ENCODE peak calls at places on chromosomes 7 and 10, in five cellular contexts. J is spleen, Y is heart left ventricle, F is ovary, E is Peyer's patch. N is an unnamed sample.

GRCh38 chr10:45353176-45353575 is 20.8 kb upstream of the ALOX5 start:
- DNase-seq in J (no peak), Y (no peak), F (no peak), E (no peak), N (no peak)

GRCh38 chr7:29453022-29453421 is 110.6 kb upstream of the PRR15 start:
- DNase-seq in J (no peak), Y (no peak), F (no peak), E (no peak), N (peak)

GRCh38 chr7:5417106-5418071 is 6.2 kb downstream of the TNRC18 start:
- DNase-seq in J (no peak), Y (no peak), F (no peak), E (no peak), N (no peak)

GRCh38 chr10:79055100-79055782 is 13.5 kb upstream of the ZMIZ1 start:
- DNase-seq in J (peak), Y (no peak), F (peak), E (peak), N (no peak)

GRCh38 chr10:129655007-129655678 is 188.1 kb downstream of the MGMT start:
- DNase-seq in J (no peak), Y (no peak), F (no peak), E (no peak), N (no peak)

GRCh38 chr10:25682203-25682950 is 251.7 kb upstream of the MYO3A start:
- DNase-seq in J (no peak), Y (peak), F (no peak), E (no peak), N (peak)

GRCh38 chr7:100588438-100588837 is 2.3 kb downstream of the FBXO24 start:
- DNase-seq in J (peak), Y (no peak), F (no peak), E (no peak), N (no peak)

GRCh38 chr10:123445336-123445735 is 220.8 kb upstream of the GPR26 start:
- DNase-seq in J (peak), Y (no peak), F (no peak), E (no peak), N (no peak)

GRCh38 chr7:146004805-146005204 is 111.8 kb upstream of the CNTNAP2 start:
- DNase-seq in J (no peak), Y (no peak), F (no peak), E (no peak), N (no peak)

GRCh38 chr10:99519690-99520039 is 13.1 kb upstream of the NKX2-3 start:
- DNase-seq in J (no peak), Y (no peak), F (no peak), E (no peak), N (no peak)

GRCh38 chr10:75597691-75598455 is 166.4 kb downstream of the LRMDA start:
- DNase-seq in J (no peak), Y (no peak), F (no peak), E (no peak), N (no peak)

GRCh38 chr10:131979821-131980270 is 1.9 kb downstream of the BNIP3 start:
- DNase-seq in J (peak), Y (peak), F (peak), E (no peak), N (peak)

GRCh38 chr10:11881477-11882417 is 58.6 kb downstream of the PROSER2 start:
- DNase-seq in J (no peak), Y (no peak), F (no peak), E (peak), N (no peak)

GRCh38 chr7:28389504-28390385 is 22.6 kb upstream of the CREB5 start:
- DNase-seq in J (no peak), Y (no peak), F (no peak), E (no peak), N (no peak)

GRCh38 chr7:10122573-10123100 is 851.0 kb upstream of the PHF14 start:
- DNase-seq in J (no peak), Y (no peak), F (no peak), E (no peak), N (no peak)

GRCh38 chr10:67668448-67668847 is 27.5 kb downstream of the CTNNA3 start:
- DNase-seq in J (no peak), Y (no peak), F (no peak), E (no peak), N (no peak)

GRCh38 chr10:122163182-122164027 is 107.7 kb upstream of the BTBD16 start:
- DNase-seq in J (peak), Y (no peak), F (peak), E (no peak), N (peak)

GRCh38 chr7:83038787-83039186 is 123.9 kb downstream of the PCLO start:
- DNase-seq in J (no peak), Y (no peak), F (no peak), E (no peak), N (no peak)

GRCh38 chr7:22782616-22783232 is 39.9 kb downstream of the TOMM7 start:
- DNase-seq in J (peak), Y (peak), F (no peak), E (peak), N (peak)

GRCh38 chr10:94219829-94220228 is 142.9 kb downstream of the NOC3L start:
- DNase-seq in J (no peak), Y (no peak), F (no peak), E (no peak), N (no peak)

GRCh38 chr7:139118803-139119485 is 9.4 kb upstream of the ZC3HAV1 start:
- DNase-seq in J (peak), Y (no peak), F (no peak), E (peak), N (no peak)

GRCh38 chr7:149196705-149197171 is 1.4 kb downstream of the ZNF282 start:
- DNase-seq in J (peak), Y (no peak), F (no peak), E (no peak), N (no peak)

DNA sequence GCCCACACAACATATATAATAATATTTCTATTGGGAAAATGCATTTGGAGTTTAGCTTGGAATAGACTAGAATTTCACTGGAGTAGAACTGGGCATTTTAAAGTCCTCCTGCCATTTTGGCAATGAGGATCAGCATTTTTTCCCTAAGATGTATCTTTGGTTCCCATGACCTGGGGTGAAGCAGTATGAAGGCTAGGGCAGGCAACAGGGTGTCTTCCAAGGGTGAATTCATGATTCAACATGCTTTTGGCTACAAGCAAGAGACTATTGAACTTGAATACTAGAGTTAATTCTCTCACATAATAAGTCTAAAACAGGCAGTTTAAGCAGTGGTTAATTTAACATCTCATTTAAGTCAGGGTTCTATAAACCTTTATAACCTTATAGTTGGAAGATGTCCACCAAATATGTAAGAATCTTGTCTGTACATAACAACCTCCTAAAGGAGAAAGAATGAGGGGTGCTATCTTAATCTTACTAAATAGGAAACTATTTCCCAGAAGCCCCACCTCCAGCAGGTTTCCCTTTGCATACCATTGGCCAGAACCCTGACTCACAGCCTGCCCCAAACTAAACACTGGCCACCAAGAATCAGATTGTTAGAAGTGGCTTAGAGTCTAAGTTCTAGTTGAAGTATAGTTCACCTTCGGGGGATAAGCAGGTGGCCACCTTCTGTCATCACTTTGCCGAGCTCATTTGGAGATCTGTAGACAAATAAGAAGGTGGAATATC is 96.0 kb upstream of the PRPS1L1 start:
- DNase-seq in J (no peak), Y (no peak), F (no peak), E (no peak), N (no peak)
- TF ChIP-seq POLR2A in J (no peak), Y (no peak), F (no peak), E (no peak), N (no peak)

GRCh38 chr7:134758981-134759380 is 20.5 kb upstream of the CALD1 start:
- DNase-seq in J (no peak), Y (no peak), F (no peak), E (no peak), N (no peak)
- TF ChIP-seq POLR2A in J (no peak), Y (no peak), F (no peak), E (no peak), N (no peak)

DNA sequence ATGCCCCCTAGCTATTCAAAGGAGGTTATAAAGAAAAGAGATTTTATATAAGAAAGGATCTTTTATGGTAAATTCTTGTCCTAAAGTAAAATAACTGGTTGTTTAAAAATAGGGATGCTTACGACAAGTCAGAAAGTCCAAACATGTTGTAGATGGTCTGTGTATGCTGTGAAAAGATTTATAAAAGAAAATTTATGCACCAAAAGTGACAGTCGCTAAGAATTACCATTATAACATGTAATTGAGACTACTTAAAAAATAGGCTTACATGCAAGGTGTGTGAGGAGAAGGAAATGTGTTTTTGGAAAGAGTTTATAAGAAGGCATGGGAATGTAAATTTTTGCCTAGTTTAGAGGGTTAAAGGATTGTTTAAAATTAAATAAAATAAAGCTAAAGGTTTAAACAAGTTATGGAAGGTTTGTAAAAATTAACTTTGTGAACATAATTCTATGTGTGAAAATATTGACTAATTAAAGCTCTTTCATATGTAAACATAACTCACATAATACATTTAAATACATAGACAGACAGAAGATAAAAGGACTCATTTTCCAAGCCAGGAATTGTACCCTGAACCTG is 118.5 kb downstream of the LYZL1 start:
- DNase-seq in J (no peak), Y (no peak), F (no peak), E (no peak), N (no peak)
- TF ChIP-seq POLR2A in J (no peak), Y (no peak), F (no peak), E (no peak), N (no peak)

GRCh38 chr7:64312826-64313225 is 935 bp upstream of the ZNF736 start:
- DNase-seq in J (no peak), Y (no peak), F (peak), E (no peak), N (no peak)

GRCh38 chr7:64308019-64308275 is 5.8 kb upstream of the ZNF736 start:
- DNase-seq in J (peak), Y (no peak), F (no peak), E (no peak), N (peak)

GRCh38 chr7:64310426-64310825 is 3.3 kb upstream of the ZNF736 start:
- DNase-seq in J (no peak), Y (no peak), F (no peak), E (no peak), N (no peak)

GRCh38 chr7:64314493-64315020 is 796 bp downstream of the ZNF736 start:
- DNase-seq in J (peak), Y (no peak), F (no peak), E (no peak), N (peak)

GRCh38 chr7:64313740-64314491 is at the start of gene ZNF736:
- DNase-seq in J (peak), Y (peak), F (peak), E (peak), N (peak)
- TF ChIP-seq POLR2A in J (no peak), Y (peak), F (peak), E (peak), N (peak)

GRCh38 chr7:107045980-107046379 is 1.5 kb downstream of the PRKAR2B start:
- DNase-seq in J (no peak), Y (no peak), F (no peak), E (no peak), N (no peak)

GRCh38 chr7:107045195-107045960 is 873 bp downstream of the PRKAR2B start:
- DNase-seq in J (no peak), Y (no peak), F (no peak), E (no peak), N (no peak)

GRCh38 chr7:107046511-107047259 is 2.2 kb downstream of the PRKAR2B start:
- DNase-seq in J (no peak), Y (no peak), F (no peak), E (no peak), N (no peak)

GRCh38 chr7:107043916-107044346 is 574 bp upstream of the PRKAR2B start:
- DNase-seq in J (no peak), Y (no peak), F (no peak), E (no peak), N (no peak)

DNA sequence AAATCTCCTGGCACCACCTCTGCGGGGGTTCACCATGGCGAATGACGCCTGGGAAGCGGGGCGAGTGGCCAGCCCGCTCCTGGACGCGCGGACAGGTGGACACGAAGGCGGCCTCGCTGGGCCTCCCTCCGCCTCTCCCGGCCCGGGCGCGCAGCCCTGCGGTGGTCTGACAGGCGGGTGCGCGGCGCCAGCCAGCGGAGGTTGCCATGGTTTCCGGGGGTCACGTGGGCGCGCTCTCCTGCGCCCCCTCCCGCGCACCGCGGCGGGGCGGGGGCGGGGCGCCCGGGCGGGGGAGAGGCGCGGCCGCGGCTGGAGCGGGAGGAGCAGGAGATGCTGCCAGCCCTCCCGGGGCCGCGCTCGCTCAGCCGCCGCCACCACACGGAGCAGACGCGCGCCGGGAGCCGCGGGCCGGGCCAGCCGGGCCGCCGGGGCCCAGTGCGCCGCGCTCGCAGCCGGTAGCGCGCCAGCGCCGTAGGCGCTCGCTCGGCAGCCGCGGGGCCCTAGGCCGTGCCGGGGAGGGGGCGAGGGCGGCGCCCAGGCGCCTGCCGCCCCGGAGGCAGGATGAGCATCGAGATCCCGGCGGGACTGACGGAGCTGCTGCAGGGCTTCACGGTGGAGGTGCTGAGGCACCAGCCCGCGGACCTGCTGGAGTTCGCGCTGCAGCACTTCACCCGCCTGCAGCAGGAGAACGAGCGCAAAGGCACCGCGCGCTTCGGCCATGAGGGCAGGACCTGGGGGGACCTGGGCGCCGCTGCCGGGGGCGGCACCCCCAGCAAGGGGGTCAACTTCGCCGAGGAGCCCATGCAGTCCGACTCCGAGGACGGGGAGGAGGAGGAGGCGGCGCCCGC is at the start of gene PRKAR2B:
- DNase-seq in J (peak), Y (peak), F (peak), E (peak), N (peak)
- TF ChIP-seq POLR2A in J (no peak), Y (no peak), F (peak), E (no peak), N (no peak)

GRCh38 chr10:23648618-23649017 is 209.7 kb downstream of the OTUD1 start:
- DNase-seq in J (no peak), Y (no peak), F (no peak), E (no peak), N (no peak)
- TF ChIP-seq POLR2A in J (no peak), Y (no peak), F (no peak), E (no peak), N (no peak)

DNA sequence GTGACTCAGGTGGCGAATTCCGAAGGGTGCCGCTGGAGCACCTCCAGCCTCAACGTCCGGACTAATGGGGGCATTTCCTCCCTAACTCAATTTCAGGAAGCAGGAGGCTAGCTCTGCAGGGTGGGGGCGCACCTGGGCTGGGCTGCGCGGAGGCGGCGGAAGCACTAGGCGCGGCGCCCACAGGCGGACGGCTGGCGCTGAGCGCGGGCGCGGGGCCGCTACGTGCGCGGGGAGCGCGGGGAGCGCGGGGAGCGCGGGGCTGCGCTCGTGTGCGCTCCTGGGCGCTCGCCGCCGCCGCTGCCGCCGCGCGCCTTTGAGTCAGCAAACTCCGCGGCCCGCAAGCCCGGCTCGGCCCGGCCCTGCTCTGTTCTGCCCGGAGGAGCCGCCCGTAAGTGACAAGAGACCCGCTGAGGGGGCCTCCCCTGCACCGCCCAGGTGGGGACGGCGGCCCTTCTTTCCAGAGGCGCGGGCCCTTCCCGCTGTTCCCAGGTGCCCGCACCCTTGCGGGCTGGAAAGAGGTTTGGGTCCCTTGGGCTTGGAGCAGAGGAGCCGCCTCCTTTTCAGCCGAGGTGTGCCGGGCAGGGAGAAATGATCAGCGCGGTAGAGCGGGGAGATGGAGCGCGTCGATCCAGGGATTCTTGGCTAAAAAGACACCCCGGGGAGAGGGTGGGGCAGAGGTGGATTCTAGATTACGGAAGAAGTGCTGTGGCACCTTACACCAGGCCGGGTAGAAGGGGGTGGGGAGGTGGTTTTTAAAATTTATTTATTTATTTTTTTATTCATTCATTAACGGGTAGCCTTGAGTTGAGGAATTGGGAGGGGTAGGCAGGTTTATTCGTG is at the start of gene SNX10:
- DNase-seq in J (peak), Y (peak), F (no peak), E (peak), N (peak)
- TF ChIP-seq POLR2A in J (no peak), Y (no peak), F (no peak), E (no peak), N (no peak)

DNA sequence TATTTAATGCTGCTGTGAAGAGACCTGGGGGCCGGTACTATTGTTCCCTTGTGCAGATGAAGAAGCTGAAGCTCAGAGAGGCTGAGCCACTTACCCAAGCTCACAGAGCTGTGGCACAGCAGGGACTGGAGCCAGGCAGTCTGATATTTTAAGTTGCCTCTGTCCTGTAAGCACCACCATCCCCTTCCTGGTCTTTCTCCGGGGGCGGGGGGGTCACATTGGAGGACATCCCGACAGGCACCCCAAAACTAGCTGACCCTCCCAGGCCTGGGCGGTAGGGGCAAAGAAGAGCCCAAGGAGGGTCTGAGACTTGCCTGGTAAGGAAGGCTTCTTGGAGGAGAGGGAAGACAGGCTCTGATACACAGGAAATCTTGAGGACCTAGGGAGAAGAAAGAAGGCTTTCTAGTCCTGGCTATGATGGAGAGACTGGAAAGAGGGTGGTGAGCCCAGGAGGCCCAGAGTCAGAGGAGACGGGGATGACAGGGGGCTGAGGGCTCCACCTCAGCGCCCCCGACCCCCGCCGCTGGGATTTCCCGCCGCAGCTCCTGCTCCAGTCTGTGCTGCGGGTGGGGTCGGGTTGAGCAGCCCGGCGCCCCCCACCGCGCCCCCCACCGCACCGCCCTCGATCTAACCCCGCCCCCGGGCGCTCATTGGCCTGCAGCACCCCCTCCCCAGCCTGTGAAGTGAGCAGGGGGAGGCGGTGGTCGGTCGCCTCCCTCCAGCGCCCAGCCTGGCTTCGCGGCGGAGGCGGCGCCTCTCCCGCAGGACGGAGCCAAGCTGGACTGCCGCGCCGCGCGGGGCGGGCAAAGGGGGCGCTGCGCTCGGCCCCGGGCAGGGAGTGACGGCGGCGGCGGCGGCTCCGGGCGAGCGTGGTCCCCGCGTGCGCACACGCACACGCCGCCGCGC is at the start of gene ADCYAP1R1:
- DNase-seq in J (no peak), Y (peak), F (no peak), E (no peak), N (peak)
- TF ChIP-seq POLR2A in J (no peak), Y (no peak), F (no peak), E (no peak), N (no peak)

N was measured in testis.